ENCODE peak calls at places on chromosomes 5 and 9, in seven cellular contexts. R is neural progenitor cell; J is IMR-90; S is GM23338; X is cardiac fibroblast; V is AG10803; A is CD8-positive, alpha-beta T cell. G is an unnamed sample.
A peak's percentile ranks its signal among the peaks of the same experiment; 100 is the strongest.

GRCh38 chr5:179916523-179916922 is 8.8 kb upstream of the TBC1D9B start:
- DNase-seq in R (peak; percentile 30), J (no peak), S (peak; percentile 22), X (no peak), V (no peak), A (no peak), G (no peak)

GRCh38 chr5:154078305-154078704 is 39.5 kb downstream of the MFAP3 start:
- DNase-seq in R (peak; percentile 31), J (no peak), S (peak; percentile 32), X (peak; percentile 42), V (no peak), A (no peak), G (no peak)

GRCh38 chr5:129977810-129978209 is 73.5 kb downstream of the CHSY3 start:
- DNase-seq in R (no peak), J (no peak), S (no peak), X (no peak), V (no peak), A (no peak), G (no peak)

GRCh38 chr5:24407486-24407885 is 237.3 kb downstream of the CDH10 start:
- DNase-seq in R (no peak), J (no peak), S (no peak), X (no peak), V (no peak), A (no peak), G (no peak)

GRCh38 chr5:58042933-58043606 is 416.8 kb downstream of the PLK2 start:
- DNase-seq in R (no peak), J (peak; percentile 16), S (no peak), X (peak; percentile 7), V (no peak), A (no peak), G (no peak)

GRCh38 chr5:94021246-94021645 is 279.8 kb upstream of the POU5F2 start:
- DNase-seq in R (no peak), J (peak; percentile 74), S (no peak), X (peak; percentile 41), V (peak; percentile 66), A (no peak), G (peak; percentile 75)

GRCh38 chr5:105503950-105504349 is 1941.4 kb upstream of the NUDT12 start:
- DNase-seq in R (no peak), J (peak; percentile 13), S (no peak), X (peak; percentile 1), V (no peak), A (no peak), G (peak; percentile 7)

GRCh38 chr9:89801723-89802680 is 197.2 kb downstream of the GADD45G start:
- DNase-seq in R (no peak), J (no peak), S (no peak), X (no peak), V (no peak), A (no peak), G (no peak)

GRCh38 chr9:75152416-75152815 is 64.1 kb downstream of the OSTF1 start:
- DNase-seq in R (no peak), J (peak; percentile 57), S (no peak), X (no peak), V (no peak), A (peak; percentile 68), G (no peak)

GRCh38 chr9:38079410-38080105 is 10.5 kb upstream of the SHB start:
- DNase-seq in R (no peak), J (peak; percentile 48), S (no peak), X (peak; percentile 54), V (peak; percentile 58), A (peak; percentile 25), G (peak; percentile 64)

GRCh38 chr9:109072810-109073435 is 46.8 kb downstream of the TMEM245 start:
- DNase-seq in R (no peak), J (no peak), S (no peak), X (no peak), V (no peak), A (no peak), G (no peak)

GRCh38 chr5:179801304-179802206 is 5.1 kb downstream of the MGAT4B start:
- DNase-seq in R (peak; percentile 85), J (peak; percentile 48), S (peak; percentile 92), X (peak; percentile 64), V (peak; percentile 44), A (peak; percentile 91), G (peak; percentile 42)

GRCh38 chr5:83265318-83265717 is 188.0 kb downstream of the XRCC4 start:
- DNase-seq in R (no peak), J (peak; percentile 43), S (no peak), X (peak; percentile 25), V (no peak), A (no peak), G (peak; percentile 33)

GRCh38 chr9:3498691-3499090 is 27.1 kb downstream of the RFX3 start:
- DNase-seq in R (peak; percentile 23), J (peak; percentile 34), S (no peak), X (peak; percentile 49), V (peak; percentile 17), A (no peak), G (peak; percentile 79)

GRCh38 chr9:108087781-108088180 is 598.2 kb upstream of the KLF4 start:
- DNase-seq in R (no peak), J (no peak), S (no peak), X (no peak), V (no peak), A (no peak), G (no peak)

GRCh38 chr9:34589656-34590375 is at the start of gene CNTFR:
- DNase-seq in R (peak; percentile 88), J (no peak), S (peak; percentile 79), X (no peak), V (no peak), A (no peak), G (no peak)

GRCh38 chr9:84874583-84874982 is 205.1 kb downstream of the NTRK2 start:
- DNase-seq in R (no peak), J (no peak), S (peak; percentile 21), X (peak; percentile 35), V (peak; percentile 20), A (no peak), G (no peak)

GRCh38 chr5:72647806-72648205 is 140.6 kb upstream of the ZNF366 start:
- DNase-seq in R (no peak), J (no peak), S (no peak), X (no peak), V (no peak), A (no peak), G (peak; percentile 39)

GRCh38 chr5:122099060-122099790 is 21.2 kb upstream of the LOX start:
- DNase-seq in R (no peak), J (peak; percentile 90), S (no peak), X (peak; percentile 67), V (peak; percentile 62), A (no peak), G (peak; percentile 80)

GRCh38 chr5:65338606-65339151 is 143.0 kb downstream of the ADAMTS6 start:
- DNase-seq in R (no peak), J (peak; percentile 43), S (no peak), X (no peak), V (no peak), A (no peak), G (peak; percentile 36)

GRCh38 chr9:13939129-13939528 is 374.8 kb downstream of the NFIB start:
- DNase-seq in R (no peak), J (peak; percentile 88), S (no peak), X (peak; percentile 96), V (peak; percentile 81), A (no peak), G (peak; percentile 79)

GRCh38 chr9:130426883-130427282 is 17.9 kb upstream of the ASS1 start:
- DNase-seq in R (no peak), J (peak; percentile 35), S (no peak), X (peak; percentile 78), V (peak; percentile 68), A (no peak), G (peak; percentile 89)

GRCh38 chr9:22232971-22233370 is 213.7 kb upstream of the DMRTA1 start:
- DNase-seq in R (no peak), J (no peak), S (no peak), X (no peak), V (no peak), A (no peak), G (no peak)

DNA sequence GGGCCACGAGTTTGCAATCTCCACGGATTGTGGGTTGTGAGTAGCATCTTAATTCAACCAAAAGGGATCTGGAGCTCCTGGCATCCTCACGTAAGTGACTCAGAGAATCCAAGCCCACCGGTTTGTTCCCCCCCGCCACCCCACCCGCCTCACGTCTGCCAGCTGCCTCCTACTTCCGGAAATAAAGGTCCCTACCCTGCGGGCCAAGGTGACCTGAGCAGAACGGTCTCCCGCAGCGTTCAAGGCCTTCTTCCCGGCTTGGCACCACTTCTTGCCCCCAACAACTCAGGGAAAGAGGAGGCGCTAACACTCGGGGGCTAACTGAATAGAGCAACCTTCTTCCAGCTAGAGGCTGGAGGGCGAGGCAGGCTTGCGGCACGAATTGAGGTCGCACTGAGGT is 8.8 kb upstream of the GPRIN1 start:
- DNase-seq in R (no peak), J (no peak), S (no peak), X (no peak), V (no peak), A (no peak), G (peak; percentile 15)
- H3K4me3 ChIP-seq in R (no peak overlapping the region), J (no peak overlapping the region), S (peak overlapping the region; percentile 49), X (no peak overlapping the region), V (peak overlapping the region; percentile 12), A (no peak overlapping the region), G (peak overlapping the region; percentile 18)

DNA sequence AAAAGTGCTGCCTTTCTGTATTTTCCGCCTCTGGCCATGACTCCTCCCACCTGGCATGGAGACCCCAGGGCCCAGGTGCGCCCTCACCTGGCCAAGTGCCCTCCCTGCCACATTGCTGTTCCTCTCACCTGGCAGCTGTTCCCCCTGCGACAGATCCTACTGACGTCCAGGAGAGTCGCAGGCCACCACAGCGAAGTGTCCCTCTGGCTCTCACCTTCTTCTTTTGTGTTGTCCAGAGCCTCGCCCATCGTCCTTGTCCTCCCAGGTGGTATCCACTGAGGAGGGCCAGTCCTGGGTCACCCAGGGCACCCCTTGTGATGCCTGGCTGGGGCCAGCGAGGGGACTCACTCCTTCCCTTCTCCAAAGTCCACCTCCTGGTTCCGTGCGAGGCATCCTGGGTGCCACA is 2.6 kb downstream of the NKD2 start:
- DNase-seq in R (peak; percentile 76), J (no peak), S (peak; percentile 88), X (no peak), V (no peak), A (no peak), G (no peak)
- TF ChIP-seq CTCF in R (peak; percentile 65), J (no peak), S (peak; percentile 78), X (peak; percentile 29), V (no peak), A (peak; percentile 42), G (peak; percentile 37)

GRCh38 chr9:98253563-98253962 is 1.9 kb downstream of the TBC1D2 start:
- DNase-seq in R (no peak), J (no peak), S (no peak), X (no peak), V (no peak), A (no peak), G (no peak)
- H3K4me3 ChIP-seq in R (no peak overlapping the region), J (peak overlapping the region; percentile 72), S (no peak overlapping the region), X (no peak overlapping the region), V (peak overlapping the region; percentile 88), A (no peak overlapping the region), G (peak overlapping the region; percentile 96)

DNA sequence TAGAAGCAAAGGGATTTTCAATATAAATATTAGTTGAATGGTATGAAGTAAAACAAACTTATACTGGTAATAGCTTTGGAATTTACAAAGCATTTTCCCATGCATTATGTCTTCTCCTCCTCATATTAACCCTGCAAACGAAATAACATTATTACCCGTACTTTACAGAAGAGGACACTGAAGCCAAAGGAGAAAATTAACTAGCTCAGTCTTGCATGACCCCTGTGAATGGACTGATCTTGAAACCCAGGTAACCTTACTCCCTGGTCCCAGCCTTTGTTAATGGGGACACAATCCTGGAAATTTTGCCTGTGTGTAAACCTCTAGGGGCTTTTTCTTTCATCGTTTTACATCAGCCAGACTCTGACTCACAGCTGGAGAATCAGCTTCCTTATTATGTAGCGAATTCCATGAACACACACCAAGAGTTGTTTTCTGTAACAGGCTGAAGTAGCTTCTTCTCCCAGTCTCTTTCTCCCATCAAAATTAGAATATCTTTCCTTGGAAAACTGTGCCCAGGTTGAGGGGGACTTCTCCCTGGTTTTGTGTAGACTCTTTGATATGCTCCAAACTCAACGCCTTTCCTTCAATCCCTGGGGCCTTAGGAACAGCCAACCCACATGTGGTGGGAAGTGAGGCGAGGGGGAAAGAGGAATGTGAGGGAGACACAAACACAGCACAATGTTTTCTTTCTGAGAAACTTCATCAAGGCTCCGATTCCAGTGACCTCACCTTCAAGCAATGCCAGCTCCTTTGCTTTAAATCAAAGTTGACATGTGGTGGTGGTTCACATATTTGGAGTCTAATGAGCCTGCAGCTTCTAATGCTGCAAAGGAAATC is 480.9 kb upstream of the PAPPA start:
- DNase-seq in R (no peak), J (peak; percentile 99), S (peak; percentile 10), X (peak; percentile 93), V (peak; percentile 99), A (no peak), G (peak; percentile 98)
- TF ChIP-seq CTCF in R (no peak), J (no peak), S (no peak), X (no peak), V (no peak), A (no peak), G (no peak)